ENCODE peak calls at places on chromosomes 11 and 22, in seven cellular contexts. One of them, this sample, is unnamed.

GRCh38 chr22:46064966-46065666 is 85.2 kb upstream of the PPARA start:
- DNase-seq in GM20000: no peak
- DNase-seq in activated gamma-delta T cell treated with Interleukin-2 at 50 U/mL for 16 hours: no peak
- DNase-seq in CD4-positive, CD25-positive, alpha-beta regulatory T cell: no peak
- DNase-seq in transverse colon: peak
- DNase-seq in activated T-cell treated with anti-CD3 and anti-CD28 coated beads for 1 hour: no peak
- DNase-seq in lung microvascular endothelial cell: peak
- DNase-seq in this sample: no peak

GRCh38 chr22:24875862-24876506 is 70.0 kb downstream of the SGSM1 start:
- DNase-seq in CD4-positive, CD25-positive, alpha-beta regulatory T cell: peak
- DNase-seq in activated gamma-delta T cell treated with Interleukin-2 at 50 U/mL for 16 hours: no peak
- DNase-seq in lung microvascular endothelial cell: peak
- DNase-seq in activated T-cell treated with anti-CD3 and anti-CD28 coated beads for 1 hour: no peak
- DNase-seq in transverse colon: no peak
- DNase-seq in GM20000: peak
- DNase-seq in this sample: no peak

GRCh38 chr11:76903325-76903724 is 42.6 kb downstream of the ACER3 start:
- DNase-seq in GM20000: no peak
- DNase-seq in CD4-positive, CD25-positive, alpha-beta regulatory T cell: no peak
- DNase-seq in lung microvascular endothelial cell: no peak
- DNase-seq in activated T-cell treated with anti-CD3 and anti-CD28 coated beads for 1 hour: no peak
- DNase-seq in transverse colon: no peak
- DNase-seq in activated gamma-delta T cell treated with Interleukin-2 at 50 U/mL for 16 hours: no peak
- DNase-seq in this sample: no peak

GRCh38 chr22:46457502-46458488 is 79.6 kb downstream of the CELSR1 start:
- DNase-seq in activated gamma-delta T cell treated with Interleukin-2 at 50 U/mL for 16 hours: no peak
- DNase-seq in CD4-positive, CD25-positive, alpha-beta regulatory T cell: no peak
- DNase-seq in GM20000: no peak
- DNase-seq in transverse colon: no peak
- DNase-seq in activated T-cell treated with anti-CD3 and anti-CD28 coated beads for 1 hour: no peak
- DNase-seq in lung microvascular endothelial cell: no peak
- DNase-seq in this sample: no peak

GRCh38 chr22:20165913-20166312 is 15.1 kb upstream of the CCDC188 start:
- DNase-seq in CD4-positive, CD25-positive, alpha-beta regulatory T cell: no peak
- DNase-seq in activated gamma-delta T cell treated with Interleukin-2 at 50 U/mL for 16 hours: no peak
- DNase-seq in GM20000: no peak
- DNase-seq in activated T-cell treated with anti-CD3 and anti-CD28 coated beads for 1 hour: no peak
- DNase-seq in transverse colon: no peak
- DNase-seq in lung microvascular endothelial cell: no peak
- DNase-seq in this sample: no peak

GRCh38 chr22:44632823-44633478 is 69.1 kb upstream of the PRR5 start:
- DNase-seq in transverse colon: no peak
- DNase-seq in activated gamma-delta T cell treated with Interleukin-2 at 50 U/mL for 16 hours: no peak
- DNase-seq in GM20000: no peak
- DNase-seq in CD4-positive, CD25-positive, alpha-beta regulatory T cell: peak
- DNase-seq in activated T-cell treated with anti-CD3 and anti-CD28 coated beads for 1 hour: no peak
- DNase-seq in lung microvascular endothelial cell: no peak
- DNase-seq in this sample: no peak

GRCh38 chr11:47967577-47968230 is 12.7 kb upstream of the PTPRJ start:
- DNase-seq in lung microvascular endothelial cell: no peak
- DNase-seq in transverse colon: no peak
- DNase-seq in GM20000: no peak
- DNase-seq in activated gamma-delta T cell treated with Interleukin-2 at 50 U/mL for 16 hours: no peak
- DNase-seq in activated T-cell treated with anti-CD3 and anti-CD28 coated beads for 1 hour: no peak
- DNase-seq in CD4-positive, CD25-positive, alpha-beta regulatory T cell: no peak
- DNase-seq in this sample: no peak

GRCh38 chr11:92226331-92227232 is 2.0 kb downstream of the FAT3 start:
- DNase-seq in CD4-positive, CD25-positive, alpha-beta regulatory T cell: no peak
- DNase-seq in activated gamma-delta T cell treated with Interleukin-2 at 50 U/mL for 16 hours: no peak
- DNase-seq in activated T-cell treated with anti-CD3 and anti-CD28 coated beads for 1 hour: no peak
- DNase-seq in GM20000: peak
- DNase-seq in lung microvascular endothelial cell: no peak
- DNase-seq in transverse colon: no peak
- DNase-seq in this sample: no peak

GRCh38 chr11:88338223-88338661 is 706 bp upstream of the CTSC start:
- DNase-seq in CD4-positive, CD25-positive, alpha-beta regulatory T cell: peak
- DNase-seq in lung microvascular endothelial cell: peak
- DNase-seq in GM20000: peak
- DNase-seq in transverse colon: peak
- DNase-seq in activated T-cell treated with anti-CD3 and anti-CD28 coated beads for 1 hour: peak
- DNase-seq in activated gamma-delta T cell treated with Interleukin-2 at 50 U/mL for 16 hours: peak
- DNase-seq in this sample: peak

GRCh38 chr11:30553521-30554110 is 32.5 kb downstream of the MPPED2 start:
- DNase-seq in GM20000: no peak
- DNase-seq in CD4-positive, CD25-positive, alpha-beta regulatory T cell: no peak
- DNase-seq in activated gamma-delta T cell treated with Interleukin-2 at 50 U/mL for 16 hours: no peak
- DNase-seq in activated T-cell treated with anti-CD3 and anti-CD28 coated beads for 1 hour: no peak
- DNase-seq in lung microvascular endothelial cell: no peak
- DNase-seq in transverse colon: no peak
- DNase-seq in this sample: peak

GRCh38 chr11:34324466-34324865 is 33.3 kb downstream of the ABTB2 start:
- DNase-seq in CD4-positive, CD25-positive, alpha-beta regulatory T cell: no peak
- DNase-seq in activated gamma-delta T cell treated with Interleukin-2 at 50 U/mL for 16 hours: no peak
- DNase-seq in lung microvascular endothelial cell: no peak
- DNase-seq in GM20000: no peak
- DNase-seq in activated T-cell treated with anti-CD3 and anti-CD28 coated beads for 1 hour: no peak
- DNase-seq in transverse colon: no peak
- DNase-seq in this sample: no peak

GRCh38 chr11:45662665-45663485 is 2.5 kb downstream of the CHST1 start:
- DNase-seq in activated T-cell treated with anti-CD3 and anti-CD28 coated beads for 1 hour: no peak
- DNase-seq in GM20000: no peak
- DNase-seq in lung microvascular endothelial cell: peak
- DNase-seq in CD4-positive, CD25-positive, alpha-beta regulatory T cell: no peak
- DNase-seq in transverse colon: no peak
- DNase-seq in activated gamma-delta T cell treated with Interleukin-2 at 50 U/mL for 16 hours: no peak
- DNase-seq in this sample: peak

GRCh38 chr22:50438305-50439275 is 36.2 kb downstream of the SBF1 start:
- DNase-seq in activated T-cell treated with anti-CD3 and anti-CD28 coated beads for 1 hour: no peak
- DNase-seq in transverse colon: no peak
- DNase-seq in CD4-positive, CD25-positive, alpha-beta regulatory T cell: no peak
- DNase-seq in lung microvascular endothelial cell: no peak
- DNase-seq in activated gamma-delta T cell treated with Interleukin-2 at 50 U/mL for 16 hours: no peak
- DNase-seq in GM20000: no peak
- DNase-seq in this sample: no peak

GRCh38 chr11:56783448-56784041 is 35.0 kb upstream of the OR9G4 start:
- DNase-seq in CD4-positive, CD25-positive, alpha-beta regulatory T cell: peak
- DNase-seq in GM20000: peak
- DNase-seq in activated gamma-delta T cell treated with Interleukin-2 at 50 U/mL for 16 hours: no peak
- DNase-seq in transverse colon: no peak
- DNase-seq in activated T-cell treated with anti-CD3 and anti-CD28 coated beads for 1 hour: no peak
- DNase-seq in lung microvascular endothelial cell: peak
- DNase-seq in this sample: peak

GRCh38 chr11:9642894-9643293 is 21.0 kb upstream of the SWAP70 start:
- DNase-seq in GM20000: no peak
- DNase-seq in activated gamma-delta T cell treated with Interleukin-2 at 50 U/mL for 16 hours: no peak
- DNase-seq in CD4-positive, CD25-positive, alpha-beta regulatory T cell: no peak
- DNase-seq in lung microvascular endothelial cell: no peak
- DNase-seq in activated T-cell treated with anti-CD3 and anti-CD28 coated beads for 1 hour: no peak
- DNase-seq in transverse colon: no peak
- DNase-seq in this sample: no peak

GRCh38 chr11:13891911-13892310 is 70.6 kb upstream of the SPON1 start:
- DNase-seq in lung microvascular endothelial cell: no peak
- DNase-seq in activated T-cell treated with anti-CD3 and anti-CD28 coated beads for 1 hour: no peak
- DNase-seq in transverse colon: no peak
- DNase-seq in CD4-positive, CD25-positive, alpha-beta regulatory T cell: no peak
- DNase-seq in GM20000: no peak
- DNase-seq in activated gamma-delta T cell treated with Interleukin-2 at 50 U/mL for 16 hours: no peak
- DNase-seq in this sample: no peak

GRCh38 chr11:19560156-19560555 is 152.5 kb upstream of the NAV2 start:
- DNase-seq in transverse colon: no peak
- DNase-seq in CD4-positive, CD25-positive, alpha-beta regulatory T cell: no peak
- DNase-seq in lung microvascular endothelial cell: peak
- DNase-seq in activated gamma-delta T cell treated with Interleukin-2 at 50 U/mL for 16 hours: no peak
- DNase-seq in GM20000: no peak
- DNase-seq in activated T-cell treated with anti-CD3 and anti-CD28 coated beads for 1 hour: no peak
- DNase-seq in this sample: no peak

GRCh38 chr22:39270792-39271191 is 26.0 kb upstream of the PDGFB start:
- DNase-seq in lung microvascular endothelial cell: no peak
- DNase-seq in activated gamma-delta T cell treated with Interleukin-2 at 50 U/mL for 16 hours: no peak
- DNase-seq in activated T-cell treated with anti-CD3 and anti-CD28 coated beads for 1 hour: no peak
- DNase-seq in GM20000: no peak
- DNase-seq in transverse colon: no peak
- DNase-seq in CD4-positive, CD25-positive, alpha-beta regulatory T cell: no peak
- DNase-seq in this sample: no peak

GRCh38 chr11:14202263-14203173 is 156.5 kb downstream of the RRAS2 start:
- DNase-seq in lung microvascular endothelial cell: no peak
- DNase-seq in activated T-cell treated with anti-CD3 and anti-CD28 coated beads for 1 hour: no peak
- DNase-seq in activated gamma-delta T cell treated with Interleukin-2 at 50 U/mL for 16 hours: no peak
- DNase-seq in CD4-positive, CD25-positive, alpha-beta regulatory T cell: peak
- DNase-seq in transverse colon: no peak
- DNase-seq in GM20000: peak
- DNase-seq in this sample: no peak

GRCh38 chr11:46725338-46726205 is 6.6 kb downstream of the F2 start:
- DNase-seq in activated gamma-delta T cell treated with Interleukin-2 at 50 U/mL for 16 hours: no peak
- DNase-seq in activated T-cell treated with anti-CD3 and anti-CD28 coated beads for 1 hour: no peak
- DNase-seq in GM20000: no peak
- DNase-seq in transverse colon: no peak
- DNase-seq in CD4-positive, CD25-positive, alpha-beta regulatory T cell: no peak
- DNase-seq in lung microvascular endothelial cell: no peak
- DNase-seq in this sample: no peak

GRCh38 chr11:2298795-2299747 is 2.6 kb downstream of the C11orf21 start:
- DNase-seq in CD4-positive, CD25-positive, alpha-beta regulatory T cell: no peak
- DNase-seq in transverse colon: peak
- DNase-seq in activated gamma-delta T cell treated with Interleukin-2 at 50 U/mL for 16 hours: peak
- DNase-seq in activated T-cell treated with anti-CD3 and anti-CD28 coated beads for 1 hour: no peak
- DNase-seq in lung microvascular endothelial cell: no peak
- DNase-seq in GM20000: no peak
- DNase-seq in this sample: peak

GRCh38 chr11:17014774-17015638 is 792 bp upstream of the PLEKHA7 start:
- DNase-seq in activated T-cell treated with anti-CD3 and anti-CD28 coated beads for 1 hour: no peak
- DNase-seq in CD4-positive, CD25-positive, alpha-beta regulatory T cell: peak
- DNase-seq in transverse colon: peak
- DNase-seq in activated gamma-delta T cell treated with Interleukin-2 at 50 U/mL for 16 hours: peak
- DNase-seq in GM20000: peak
- DNase-seq in lung microvascular endothelial cell: peak
- DNase-seq in this sample: no peak

GRCh38 chr22:47049078-47049609 is 286.7 kb downstream of the TBC1D22A start:
- DNase-seq in activated gamma-delta T cell treated with Interleukin-2 at 50 U/mL for 16 hours: no peak
- DNase-seq in CD4-positive, CD25-positive, alpha-beta regulatory T cell: peak
- DNase-seq in GM20000: peak
- DNase-seq in lung microvascular endothelial cell: no peak
- DNase-seq in activated T-cell treated with anti-CD3 and anti-CD28 coated beads for 1 hour: no peak
- DNase-seq in transverse colon: no peak
- DNase-seq in this sample: no peak

GRCh38 chr11:97022942-97023341 is 633.1 kb downstream of the JRKL start:
- DNase-seq in GM20000: no peak
- DNase-seq in activated T-cell treated with anti-CD3 and anti-CD28 coated beads for 1 hour: no peak
- DNase-seq in lung microvascular endothelial cell: no peak
- DNase-seq in activated gamma-delta T cell treated with Interleukin-2 at 50 U/mL for 16 hours: no peak
- DNase-seq in transverse colon: no peak
- DNase-seq in CD4-positive, CD25-positive, alpha-beta regulatory T cell: no peak
- DNase-seq in this sample: no peak

GRCh38 chr22:27474711-27475547 is 326.6 kb downstream of the MN1 start:
- DNase-seq in CD4-positive, CD25-positive, alpha-beta regulatory T cell: no peak
- DNase-seq in transverse colon: no peak
- DNase-seq in activated T-cell treated with anti-CD3 and anti-CD28 coated beads for 1 hour: no peak
- DNase-seq in GM20000: no peak
- DNase-seq in activated gamma-delta T cell treated with Interleukin-2 at 50 U/mL for 16 hours: no peak
- DNase-seq in lung microvascular endothelial cell: peak
- DNase-seq in this sample: no peak

GRCh38 chr11:69825037-69825834 is 6.0 kb upstream of the FGF3 start:
- DNase-seq in transverse colon: peak
- DNase-seq in lung microvascular endothelial cell: no peak
- DNase-seq in CD4-positive, CD25-positive, alpha-beta regulatory T cell: no peak
- DNase-seq in activated gamma-delta T cell treated with Interleukin-2 at 50 U/mL for 16 hours: no peak
- DNase-seq in GM20000: no peak
- DNase-seq in activated T-cell treated with anti-CD3 and anti-CD28 coated beads for 1 hour: no peak
- DNase-seq in this sample: no peak

GRCh38 chr11:68116126-68116525 is 5.1 kb downstream of the CHKA start:
- DNase-seq in transverse colon: peak
- DNase-seq in lung microvascular endothelial cell: no peak
- DNase-seq in CD4-positive, CD25-positive, alpha-beta regulatory T cell: no peak
- DNase-seq in activated gamma-delta T cell treated with Interleukin-2 at 50 U/mL for 16 hours: no peak
- DNase-seq in GM20000: no peak
- DNase-seq in activated T-cell treated with anti-CD3 and anti-CD28 coated beads for 1 hour: no peak
- DNase-seq in this sample: no peak

GRCh38 chr22:48551716-48552268 is 1275.9 kb downstream of the BRD1 start:
- DNase-seq in lung microvascular endothelial cell: no peak
- DNase-seq in activated gamma-delta T cell treated with Interleukin-2 at 50 U/mL for 16 hours: no peak
- DNase-seq in activated T-cell treated with anti-CD3 and anti-CD28 coated beads for 1 hour: no peak
- DNase-seq in CD4-positive, CD25-positive, alpha-beta regulatory T cell: no peak
- DNase-seq in transverse colon: no peak
- DNase-seq in GM20000: no peak
- DNase-seq in this sample: no peak

GRCh38 chr22:34992672-34993071 is 73.3 kb upstream of the ISX start:
- DNase-seq in transverse colon: no peak
- DNase-seq in CD4-positive, CD25-positive, alpha-beta regulatory T cell: no peak
- DNase-seq in GM20000: no peak
- DNase-seq in activated gamma-delta T cell treated with Interleukin-2 at 50 U/mL for 16 hours: no peak
- DNase-seq in lung microvascular endothelial cell: no peak
- DNase-seq in activated T-cell treated with anti-CD3 and anti-CD28 coated beads for 1 hour: no peak
- DNase-seq in this sample: no peak

GRCh38 chr11:47467372-47467771 is 18.4 kb upstream of the RAPSN start:
- DNase-seq in CD4-positive, CD25-positive, alpha-beta regulatory T cell: no peak
- DNase-seq in GM20000: no peak
- DNase-seq in activated gamma-delta T cell treated with Interleukin-2 at 50 U/mL for 16 hours: no peak
- DNase-seq in activated T-cell treated with anti-CD3 and anti-CD28 coated beads for 1 hour: no peak
- DNase-seq in transverse colon: peak
- DNase-seq in lung microvascular endothelial cell: no peak
- DNase-seq in this sample: no peak

GRCh38 chr11:118791961-118792578 is 1.1 kb upstream of the DDX6 start:
- DNase-seq in activated gamma-delta T cell treated with Interleukin-2 at 50 U/mL for 16 hours: peak
- DNase-seq in transverse colon: peak
- DNase-seq in GM20000: peak
- DNase-seq in lung microvascular endothelial cell: peak
- DNase-seq in activated T-cell treated with anti-CD3 and anti-CD28 coated beads for 1 hour: peak
- DNase-seq in CD4-positive, CD25-positive, alpha-beta regulatory T cell: peak
- DNase-seq in this sample: no peak

GRCh38 chr11:64165482-64165841 is 451 bp downstream of the MACROD1 start:
- DNase-seq in activated gamma-delta T cell treated with Interleukin-2 at 50 U/mL for 16 hours: no peak
- DNase-seq in lung microvascular endothelial cell: no peak
- DNase-seq in CD4-positive, CD25-positive, alpha-beta regulatory T cell: no peak
- DNase-seq in transverse colon: peak
- DNase-seq in activated T-cell treated with anti-CD3 and anti-CD28 coated beads for 1 hour: no peak
- DNase-seq in GM20000: no peak
- DNase-seq in this sample: no peak

GRCh38 chr11:27553186-27553585 is 46.6 kb upstream of the LIN7C start:
- DNase-seq in activated T-cell treated with anti-CD3 and anti-CD28 coated beads for 1 hour: no peak
- DNase-seq in GM20000: no peak
- DNase-seq in lung microvascular endothelial cell: no peak
- DNase-seq in CD4-positive, CD25-positive, alpha-beta regulatory T cell: no peak
- DNase-seq in activated gamma-delta T cell treated with Interleukin-2 at 50 U/mL for 16 hours: no peak
- DNase-seq in transverse colon: no peak
- DNase-seq in this sample: no peak

GRCh38 chr11:19244621-19245020 is 3.9 kb upstream of the E2F8 start:
- DNase-seq in transverse colon: no peak
- DNase-seq in activated T-cell treated with anti-CD3 and anti-CD28 coated beads for 1 hour: no peak
- DNase-seq in GM20000: no peak
- DNase-seq in CD4-positive, CD25-positive, alpha-beta regulatory T cell: no peak
- DNase-seq in lung microvascular endothelial cell: no peak
- DNase-seq in activated gamma-delta T cell treated with Interleukin-2 at 50 U/mL for 16 hours: no peak
- DNase-seq in this sample: no peak

This sample was measured in SK-MEL-5.